ENCODE peak calls at places on chromosomes 11 and 22, in five cellular contexts. Y is HCT116, P is osteoblast, B is upper lobe of right lung, H is breast epithelium. Q is an unnamed sample. For H3K4me1, the result is how much of the 10 kb centered on the place peaks cover.

GRCh38 chr11:33830903-33831648 is 56.8 kb upstream of the FBXO3 start:
- DNase-seq in H (no peak), P (no peak), B (no peak), Y (no peak), Q (no peak)

GRCh38 chr11:1670928-1671371 is 26.0 kb upstream of the KRTAP5-6 start:
- DNase-seq in Y (no peak), B (no peak), P (no peak), H (peak), Q (no peak)

GRCh38 chr22:32623943-32624342 is 149.3 kb downstream of the FBXO7 start:
- DNase-seq in Y (no peak), B (no peak), P (peak), H (peak), Q (peak)

GRCh38 chr11:81005595-81005994 is 1564.8 kb upstream of the TENM4 start:
- DNase-seq in H (no peak), Y (no peak), B (no peak), P (no peak), Q (no peak)

GRCh38 chr11:86150826-86151187 is 81.9 kb upstream of the PICALM start:
- DNase-seq in Y (no peak), H (peak), P (no peak), B (no peak), Q (no peak)

GRCh38 chr11:17991799-17992433 is 20.9 kb downstream of the SERGEF start:
- DNase-seq in H (no peak), B (no peak), Y (peak), P (no peak), Q (no peak)

GRCh38 chr11:114166897-114167323 is 107.4 kb downstream of the ZBTB16 start:
- DNase-seq in B (no peak), Y (no peak), P (peak), H (peak), Q (no peak)

GRCh38 chr22:20211997-20212753 is 55.9 kb downstream of the RTN4R start:
- DNase-seq in P (no peak), Y (peak), H (peak), B (peak), Q (peak)

GRCh38 chr11:10544491-10545470 is 3.8 kb upstream of the RNF141 start:
- DNase-seq in P (no peak), B (no peak), Y (no peak), H (no peak), Q (no peak)

GRCh38 chr11:71940561-71941219 is 11.8 kb downstream of the RNF121 start:
- DNase-seq in P (peak), B (no peak), H (no peak), Y (no peak), Q (no peak)

GRCh38 chr11:121615506-121615905 is 162.7 kb upstream of the SORL1-AS1 start:
- DNase-seq in H (no peak), B (no peak), Y (no peak), P (no peak), Q (no peak)

GRCh38 chr22:26852176-26852575 is 194.8 kb downstream of the MIAT start:
- DNase-seq in B (no peak), Y (no peak), P (no peak), H (no peak), Q (no peak)

GRCh38 chr11:87185228-87185627 is 147.5 kb downstream of the TMEM135 start:
- DNase-seq in B (no peak), Y (no peak), H (no peak), P (no peak), Q (no peak)

GRCh38 chr11:64629796-64630562 is 39.0 kb downstream of the SLC22A12 start:
- DNase-seq in B (no peak), P (no peak), H (no peak), Y (peak), Q (no peak)

GRCh38 chr22:49824936-49825335 is 2.7 kb downstream of the BRD1 start:
- DNase-seq in B (no peak), H (no peak), Y (no peak), P (peak), Q (no peak)
- H3K4me1 ChIP-seq in B (under half), H (under half), Y (under half), P (under half), Q (under half)

GRCh38 chr11:118988280-118988679 is 9.7 kb upstream of the CENATAC start:
- DNase-seq in H (no peak), Y (no peak), P (no peak), B (no peak), Q (no peak)
- H3K27ac ChIP-seq in H (no peak), Y (peak), P (no peak), B (no peak), Q (no peak)

DNA sequence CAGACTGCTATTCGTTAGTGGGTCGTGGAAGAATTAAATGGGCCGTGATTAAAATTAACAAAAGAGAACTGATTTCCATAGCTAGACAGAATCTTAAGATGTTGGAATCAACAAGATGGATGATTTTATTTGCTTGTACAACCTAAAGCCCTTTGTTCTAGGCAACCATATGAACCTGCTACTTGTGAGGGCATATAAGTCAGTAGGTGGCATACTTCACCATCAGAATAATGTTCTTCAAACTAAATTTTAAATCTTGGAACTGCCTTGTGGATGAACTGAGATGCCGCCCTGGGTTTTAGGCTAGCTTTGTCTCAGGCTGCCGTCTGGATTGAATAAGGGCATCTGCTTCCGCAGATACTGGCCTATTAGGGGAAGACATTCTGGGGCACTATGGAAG is 40.9 kb downstream of the CSRP3 start:
- DNase-seq in Y (no peak), H (no peak), B (no peak), P (no peak), Q (no peak)
- TF ChIP-seq CTCF in Y (no peak), H (no peak), B (no peak), P (no peak), Q (no peak)

DNA sequence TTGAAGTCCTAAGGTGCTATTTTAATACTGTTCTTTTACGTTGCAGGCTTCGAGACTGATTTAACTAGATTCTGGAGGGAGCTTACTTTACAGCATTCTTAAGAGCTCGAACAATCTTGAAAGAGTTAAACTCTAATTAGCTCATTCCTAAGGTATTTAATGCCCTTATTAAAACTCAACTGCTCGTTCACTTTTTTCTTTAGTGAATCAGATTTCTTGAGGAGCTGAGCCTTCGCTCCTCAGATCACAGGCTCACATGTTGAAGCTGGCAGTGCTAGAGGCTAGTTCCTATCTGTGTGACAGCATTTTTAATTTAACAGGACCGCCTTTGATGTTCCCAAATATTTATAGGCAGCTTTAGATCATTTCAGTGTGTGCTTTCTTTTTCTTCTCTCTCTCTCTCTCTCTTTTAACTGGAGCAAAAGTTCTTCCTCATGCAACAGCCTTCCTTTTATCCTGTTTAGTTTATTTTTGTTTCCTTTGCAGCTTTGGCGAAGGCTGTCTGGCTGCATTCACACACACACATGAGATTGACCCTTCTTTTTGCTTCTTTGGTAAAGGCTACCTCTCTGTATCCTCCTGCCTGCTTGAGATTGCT is 20.9 kb downstream of the ZNRF3 start:
- DNase-seq in Y (no peak), P (no peak), H (peak), B (no peak), Q (no peak)
- H3K4me1 ChIP-seq in Y (under half), P (under half), H (under half), B (under half), Q (under half)

GRCh38 chr22:42646569-42647525 is 2.3 kb downstream of the CYB5R3 start:
- DNase-seq in B (peak), Y (no peak), P (peak), H (peak), Q (peak)

GRCh38 chr22:42648017-42648367 is 1.2 kb downstream of the CYB5R3 start:
- DNase-seq in P (no peak), Y (no peak), B (no peak), H (no peak), Q (no peak)

GRCh38 chr22:42649261-42650056 is at the start of gene CYB5R3:
- DNase-seq in H (peak), Y (peak), B (peak), P (peak), Q (peak)

GRCh38 chr22:42651134-42651533 is 1.9 kb upstream of the CYB5R3 start:
- DNase-seq in B (no peak), H (no peak), P (peak), Y (no peak), Q (no peak)

DNA sequence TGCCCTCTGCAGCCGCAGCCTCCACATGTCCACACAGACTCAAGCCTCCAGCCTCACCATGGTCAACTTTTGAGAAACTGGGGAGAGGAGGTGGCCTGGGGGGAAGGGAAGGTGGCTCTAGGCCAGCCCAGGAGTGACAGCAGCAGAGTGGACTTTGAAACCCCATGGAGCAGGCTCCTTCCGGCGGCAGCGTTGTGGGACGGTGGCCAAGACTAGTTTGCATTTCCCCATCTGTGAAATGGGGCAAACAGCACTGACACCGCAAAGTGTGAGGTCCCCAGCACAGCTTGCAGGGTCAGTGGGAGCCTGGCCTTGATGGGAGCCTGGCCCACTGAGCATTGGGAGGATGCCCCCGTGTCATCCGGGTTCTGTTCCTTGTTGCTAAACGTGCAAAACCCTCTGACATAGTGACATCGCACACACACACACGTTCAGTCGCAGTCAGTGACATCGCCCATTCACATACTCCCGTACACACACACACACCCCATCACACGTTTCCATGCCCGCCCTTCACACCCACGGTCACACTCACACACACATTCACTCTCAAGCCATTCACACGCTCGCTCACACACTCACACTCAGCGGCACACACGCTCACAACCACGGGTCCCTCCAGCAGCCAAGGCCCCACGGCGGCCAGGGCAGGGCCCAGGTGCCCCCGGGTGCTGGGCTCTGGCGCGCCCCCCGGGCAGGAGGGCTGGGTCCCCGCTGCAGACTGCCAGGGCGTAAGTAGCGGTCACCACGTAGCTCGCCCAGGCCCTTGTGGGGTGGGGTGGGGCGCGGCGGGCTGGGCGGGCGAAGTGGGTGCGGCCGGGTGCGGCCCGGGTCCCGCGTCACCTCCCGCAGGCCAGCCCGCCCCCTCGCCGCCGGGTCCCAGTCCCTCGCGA is 578 bp downstream of the CYB5R3 start:
- DNase-seq in H (peak), B (peak), Y (no peak), P (peak), Q (peak)
- H3K27ac ChIP-seq in H (peak), B (peak), Y (peak), P (peak), Q (peak)